ENCODE peak calls at places on chromosome 2, in ten cellular contexts. T, Z, S, Q, K, X, L, P, A and E are unnamed samples.

GRCh38 chr2:134463726-134464076 is 209.8 kb downstream of the MGAT5 start:
- DNase-seq in K (no peak), Z (no peak), X (no peak), Q (no peak), S (no peak), P (no peak), T (no peak), L (no peak), A (no peak), E (no peak)

GRCh38 chr2:193539188-193539587 is 1344.5 kb upstream of the TMEFF2 start:
- DNase-seq in X (no peak), Z (no peak), Q (no peak), A (no peak), P (no peak), S (no peak), T (no peak), K (no peak), L (no peak), E (no peak)

GRCh38 chr2:226661789-226662545 is 137.7 kb downstream of the IRS1 start:
- DNase-seq in A (no peak), X (peak), K (peak), S (no peak), T (peak), P (no peak), Q (peak), L (no peak), Z (no peak), E (peak)

GRCh38 chr2:40955635-40956034 is 503.7 kb upstream of the SLC8A1 start:
- DNase-seq in K (no peak), T (no peak), X (no peak), Q (no peak), L (no peak), S (no peak), Z (no peak), P (no peak), A (no peak), E (no peak)

GRCh38 chr2:47810850-47811249 is 27.9 kb downstream of the MSH6 start:
- DNase-seq in X (no peak), Q (no peak), T (no peak), Z (no peak), A (no peak), S (no peak), P (no peak), K (no peak), L (no peak), E (no peak)

GRCh38 chr2:178767099-178768060 is 39.8 kb downstream of the TTN start:
- DNase-seq in A (peak), S (no peak), X (no peak), L (no peak), Z (no peak), T (no peak), P (no peak), K (no peak), Q (no peak), E (no peak)

GRCh38 chr2:23532311-23533013 is 147.5 kb downstream of the KLHL29 start:
- DNase-seq in X (no peak), Q (no peak), T (no peak), S (peak), Z (peak), L (peak), P (no peak), K (no peak), A (no peak), E (no peak)

GRCh38 chr2:62221141-62221540 is 25.2 kb downstream of the B3GNT2 start:
- DNase-seq in S (no peak), Q (no peak), Z (no peak), A (peak), T (no peak), L (no peak), X (no peak), P (no peak), K (no peak), E (no peak)

GRCh38 chr2:241902357-241902991 is 32.9 kb downstream of the RTP5 start:
- DNase-seq in K (peak), X (no peak), L (no peak), Q (no peak), P (no peak), S (no peak), A (no peak), Z (peak), T (no peak), E (peak)

GRCh38 chr2:68045337-68045736 is 17.5 kb downstream of the C1D start:
- DNase-seq in K (no peak), Q (no peak), S (no peak), X (peak), A (no peak), T (no peak), P (no peak), Z (no peak), L (no peak), E (no peak)

GRCh38 chr2:240968731-240969624 is 29.4 kb upstream of the SNED1 start:
- DNase-seq in P (no peak), S (no peak), Q (no peak), X (no peak), L (no peak), Z (no peak), K (peak), A (no peak), T (no peak), E (no peak)

GRCh38 chr2:74806913-74807312 is 27.0 kb upstream of the HK2 start:
- DNase-seq in Q (no peak), A (no peak), L (no peak), X (no peak), K (no peak), T (no peak), P (no peak), S (no peak), Z (no peak), E (no peak)

GRCh38 chr2:74917702-74918619 is 40.5 kb upstream of the POLE4 start:
- DNase-seq in A (no peak), S (no peak), L (no peak), Z (no peak), X (peak), T (no peak), Q (no peak), P (no peak), K (no peak), E (no peak)

GRCh38 chr2:46893231-46893943 is 22.2 kb downstream of the MCFD2 start:
- DNase-seq in A (no peak), X (peak), S (no peak), Z (no peak), T (no peak), K (no peak), Q (no peak), L (no peak), P (no peak), E (no peak)

GRCh38 chr2:20164061-20164733 is 60.7 kb downstream of the SDC1 start:
- DNase-seq in L (no peak), T (no peak), X (no peak), A (no peak), S (no peak), Q (no peak), P (no peak), K (no peak), Z (peak), E (no peak)

GRCh38 chr2:38462121-38462634 is 85.1 kb upstream of the ATL2 start:
- DNase-seq in Z (peak), T (peak), P (no peak), S (no peak), L (no peak), X (peak), K (no peak), A (no peak), Q (no peak), E (peak)

GRCh38 chr2:54772110-54772509 is 48.6 kb downstream of the EML6 start:
- DNase-seq in A (no peak), P (no peak), T (no peak), X (peak), Z (no peak), Q (no peak), K (no peak), S (no peak), L (no peak), E (no peak)

GRCh38 chr2:24482256-24482971 is 8.6 kb upstream of the NCOA1 start:
- DNase-seq in T (no peak), P (no peak), Q (no peak), Z (no peak), X (no peak), S (no peak), L (no peak), A (no peak), K (no peak), E (no peak)

GRCh38 chr2:200308421-200309295 is 2.2 kb downstream of the SPATS2L start:
- DNase-seq in S (no peak), P (no peak), A (no peak), Q (no peak), X (peak), T (no peak), L (no peak), K (no peak), Z (no peak), E (no peak)

GRCh38 chr2:64730551-64731305 is 77.0 kb upstream of the SERTAD2 start:
- DNase-seq in L (peak), A (peak), T (peak), Z (peak), K (peak), X (peak), S (peak), P (peak), Q (no peak), E (peak)

GRCh38 chr2:120883607-120884405 is 148.1 kb downstream of the GLI2 start:
- DNase-seq in X (no peak), A (no peak), K (no peak), Z (no peak), Q (no peak), L (no peak), S (no peak), P (no peak), T (no peak), E (no peak)

GRCh38 chr2:1605659-1606400 is 138.5 kb downstream of the PXDN start:
- DNase-seq in A (no peak), X (peak), S (no peak), K (peak), Z (no peak), T (no peak), P (no peak), Q (peak), L (no peak), E (no peak)